ENCODE peak calls at places on chromosome 12, in five cellular contexts. One of them, this sample, is unnamed. For H3K9me3, the result is how much of the 10 kb centered on the place peaks cover.

GRCh38 chr12:53950441-53950781 is 4.3 kb upstream of the HOXC12 start:
- DNase-seq in mucosa of descending colon: no peak
- DNase-seq in Peyer's patch: no peak
- DNase-seq in lung: no peak
- DNase-seq in aorta: no peak
- DNase-seq in this sample: no peak

GRCh38 chr12:98955284-98955683 is 310.2 kb downstream of the APAF1 start:
- DNase-seq in Peyer's patch: no peak
- DNase-seq in aorta: no peak
- DNase-seq in lung: no peak
- DNase-seq in mucosa of descending colon: no peak
- DNase-seq in this sample: no peak

GRCh38 chr12:94622475-94622874 is 27.9 kb downstream of the TMCC3 start:
- DNase-seq in mucosa of descending colon: no peak
- DNase-seq in lung: no peak
- DNase-seq in aorta: no peak
- DNase-seq in Peyer's patch: no peak
- DNase-seq in this sample: no peak

GRCh38 chr12:53956251-53956887 is 1.7 kb downstream of the HOXC12 start:
- DNase-seq in aorta: no peak
- DNase-seq in lung: no peak
- DNase-seq in Peyer's patch: no peak
- DNase-seq in mucosa of descending colon: no peak
- DNase-seq in this sample: no peak

GRCh38 chr12:6074979-6075585 is 49.4 kb downstream of the VWF start:
- DNase-seq in lung: peak
- DNase-seq in Peyer's patch: peak
- DNase-seq in aorta: peak
- DNase-seq in mucosa of descending colon: no peak
- DNase-seq in this sample: no peak

GRCh38 chr12:9106610-9107541 is 8.8 kb downstream of the A2M start:
- DNase-seq in lung: no peak
- DNase-seq in aorta: no peak
- DNase-seq in Peyer's patch: no peak
- DNase-seq in mucosa of descending colon: no peak
- DNase-seq in this sample: no peak

GRCh38 chr12:124947561-124948398 is 33.3 kb upstream of the UBC start:
- DNase-seq in aorta: no peak
- DNase-seq in lung: no peak
- DNase-seq in Peyer's patch: no peak
- DNase-seq in mucosa of descending colon: no peak
- DNase-seq in this sample: no peak

GRCh38 chr12:101221301-101221700 is 11.3 kb upstream of the SLC5A8 start:
- DNase-seq in mucosa of descending colon: no peak
- DNase-seq in aorta: no peak
- DNase-seq in lung: no peak
- DNase-seq in Peyer's patch: no peak
- DNase-seq in this sample: no peak

GRCh38 chr12:44558340-44559100 is 317.6 kb downstream of the NELL2 start:
- DNase-seq in Peyer's patch: no peak
- DNase-seq in lung: no peak
- DNase-seq in mucosa of descending colon: no peak
- DNase-seq in aorta: no peak
- DNase-seq in this sample: no peak

GRCh38 chr12:3533703-3534386 is 42.8 kb downstream of the PRMT8 start:
- DNase-seq in mucosa of descending colon: no peak
- DNase-seq in lung: peak
- DNase-seq in Peyer's patch: no peak
- DNase-seq in aorta: no peak
- DNase-seq in this sample: no peak

GRCh38 chr12:85448548-85449139 is 168.6 kb downstream of the ALX1 start:
- DNase-seq in lung: no peak
- DNase-seq in mucosa of descending colon: no peak
- DNase-seq in Peyer's patch: no peak
- DNase-seq in aorta: no peak
- DNase-seq in this sample: no peak

GRCh38 chr12:120125792-120126634 is 9.5 kb upstream of the RAB35 start:
- DNase-seq in Peyer's patch: no peak
- DNase-seq in mucosa of descending colon: no peak
- DNase-seq in aorta: no peak
- DNase-seq in lung: no peak
- DNase-seq in this sample: no peak

GRCh38 chr12:75548879-75549278 is 37.5 kb upstream of the KRR1 start:
- DNase-seq in mucosa of descending colon: no peak
- DNase-seq in aorta: no peak
- DNase-seq in Peyer's patch: no peak
- DNase-seq in lung: no peak
- DNase-seq in this sample: no peak

GRCh38 chr12:65821336-65821735 is 2.9 kb upstream of the HMGA2 start:
- DNase-seq in aorta: no peak
- DNase-seq in mucosa of descending colon: no peak
- DNase-seq in Peyer's patch: no peak
- DNase-seq in lung: no peak
- DNase-seq in this sample: no peak

GRCh38 chr12:55797068-55797467 is 20.5 kb downstream of the SARNP start:
- DNase-seq in aorta: no peak
- DNase-seq in mucosa of descending colon: no peak
- DNase-seq in Peyer's patch: no peak
- DNase-seq in lung: no peak
- DNase-seq in this sample: no peak

GRCh38 chr12:110627500-110628195 is 13.7 kb downstream of the TCTN1 start:
- DNase-seq in aorta: no peak
- DNase-seq in lung: no peak
- DNase-seq in Peyer's patch: peak
- DNase-seq in mucosa of descending colon: no peak
- DNase-seq in this sample: no peak

GRCh38 chr12:41531147-41531829 is 343.2 kb downstream of the PDZRN4 start:
- DNase-seq in aorta: peak
- DNase-seq in lung: no peak
- DNase-seq in mucosa of descending colon: peak
- DNase-seq in Peyer's patch: peak
- DNase-seq in this sample: no peak

GRCh38 chr12:107594995-107595394 is 90.6 kb upstream of the PWP1 start:
- DNase-seq in lung: no peak
- DNase-seq in Peyer's patch: no peak
- DNase-seq in aorta: no peak
- DNase-seq in mucosa of descending colon: no peak
- DNase-seq in this sample: no peak

GRCh38 chr12:57772429-57773322 is at the start of gene EEF1AKMT3:
- DNase-seq in lung: no peak
- DNase-seq in Peyer's patch: peak
- DNase-seq in aorta: peak
- DNase-seq in mucosa of descending colon: peak
- DNase-seq in this sample: no peak

GRCh38 chr12:32116897-32117296 is 10.2 kb downstream of the BICD1 start:
- DNase-seq in aorta: no peak
- DNase-seq in lung: no peak
- DNase-seq in mucosa of descending colon: no peak
- DNase-seq in Peyer's patch: no peak
- DNase-seq in this sample: no peak

GRCh38 chr12:100185361-100185894 is 15.2 kb upstream of the ACTR6 start:
- DNase-seq in lung: no peak
- DNase-seq in mucosa of descending colon: no peak
- DNase-seq in aorta: no peak
- DNase-seq in Peyer's patch: no peak
- DNase-seq in this sample: no peak

GRCh38 chr12:70305794-70306193 is 60.3 kb upstream of the KCNMB4 start:
- DNase-seq in lung: no peak
- DNase-seq in aorta: no peak
- DNase-seq in Peyer's patch: no peak
- DNase-seq in mucosa of descending colon: no peak
- DNase-seq in this sample: no peak

GRCh38 chr12:93060666-93061413 is 131.7 kb upstream of the EEA1 start:
- DNase-seq in lung: no peak
- DNase-seq in Peyer's patch: no peak
- DNase-seq in aorta: no peak
- DNase-seq in mucosa of descending colon: no peak
- DNase-seq in this sample: no peak

GRCh38 chr12:89663577-89664357 is 44.9 kb downstream of the ATP2B1 start:
- DNase-seq in lung: no peak
- DNase-seq in Peyer's patch: no peak
- DNase-seq in aorta: no peak
- DNase-seq in mucosa of descending colon: no peak
- DNase-seq in this sample: no peak

GRCh38 chr12:13223176-13223806 is 26.8 kb downstream of the EMP1 start:
- DNase-seq in lung: no peak
- DNase-seq in Peyer's patch: no peak
- DNase-seq in aorta: no peak
- DNase-seq in mucosa of descending colon: no peak
- DNase-seq in this sample: no peak

GRCh38 chr12:54024581-54024980 is 3.7 kb upstream of the HOXC6 start:
- DNase-seq in aorta: no peak
- DNase-seq in Peyer's patch: no peak
- DNase-seq in lung: no peak
- DNase-seq in mucosa of descending colon: no peak
- DNase-seq in this sample: no peak

GRCh38 chr12:63922446-63922845 is 77.9 kb downstream of the SRGAP1 start:
- DNase-seq in mucosa of descending colon: no peak
- DNase-seq in lung: no peak
- DNase-seq in Peyer's patch: no peak
- DNase-seq in aorta: no peak
- DNase-seq in this sample: no peak

GRCh38 chr12:40054554-40055226 is 51.2 kb downstream of the SLC2A13 start:
- DNase-seq in Peyer's patch: no peak
- DNase-seq in lung: no peak
- DNase-seq in aorta: peak
- DNase-seq in mucosa of descending colon: no peak
- DNase-seq in this sample: no peak

DNA sequence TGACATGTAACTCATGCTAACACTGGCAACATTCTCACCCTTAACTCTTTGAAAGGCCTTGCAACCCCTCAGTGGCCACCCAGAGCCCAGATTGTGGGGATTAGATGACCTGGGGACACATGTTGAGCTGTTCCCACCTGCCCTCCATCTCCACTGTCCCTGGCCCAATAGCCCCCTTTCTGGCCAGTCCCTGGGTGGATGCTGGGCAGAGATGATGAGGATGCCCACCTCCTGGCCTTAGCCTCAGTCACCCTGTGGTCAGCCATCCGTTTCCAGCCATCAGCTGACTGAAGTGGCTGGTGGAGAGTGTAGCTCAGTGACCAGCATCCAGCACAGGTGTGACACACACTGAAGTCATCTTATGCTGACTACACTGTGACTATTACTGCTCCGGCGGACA is 4.7 kb downstream of the ANHX start:
- DNase-seq in Peyer's patch: no peak
- DNase-seq in lung: no peak
- DNase-seq in aorta: no peak
- DNase-seq in mucosa of descending colon: no peak
- DNase-seq in this sample: no peak
- H3K9me3 ChIP-seq in Peyer's patch: under half
- H3K9me3 ChIP-seq in lung: under half
- H3K9me3 ChIP-seq in aorta: under half
- H3K9me3 ChIP-seq in mucosa of descending colon: under half
- H3K9me3 ChIP-seq in this sample: under half

DNA sequence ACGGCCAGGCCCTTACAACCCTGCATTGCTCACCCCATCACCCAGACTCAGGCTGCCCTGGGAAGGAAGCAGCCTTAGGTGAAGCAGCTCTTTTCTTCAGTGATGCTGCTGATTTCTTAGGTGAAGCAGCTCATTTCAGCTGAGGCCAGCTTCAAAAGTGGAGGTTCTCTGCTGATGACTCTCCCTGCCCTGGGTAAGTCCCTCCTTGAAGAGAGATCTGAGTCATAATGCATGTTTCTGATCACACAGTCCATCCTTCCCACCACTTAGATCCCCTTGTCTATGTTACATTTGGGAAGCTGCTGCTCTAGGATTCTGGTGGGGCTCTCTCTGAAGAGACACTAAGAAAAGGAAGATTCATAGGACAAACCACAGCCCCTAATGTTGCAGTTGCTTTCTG is 17.2 kb upstream of the ZNF140 start:
- DNase-seq in lung: no peak
- DNase-seq in Peyer's patch: no peak
- DNase-seq in mucosa of descending colon: no peak
- DNase-seq in aorta: no peak
- DNase-seq in this sample: no peak
- H3K9me3 ChIP-seq in lung: half or more
- H3K9me3 ChIP-seq in Peyer's patch: under half
- H3K9me3 ChIP-seq in mucosa of descending colon: half or more
- H3K9me3 ChIP-seq in aorta: under half
- H3K9me3 ChIP-seq in this sample: half or more

GRCh38 chr12:47251919-47252318 is 172.2 kb upstream of the AMIGO2 start:
- DNase-seq in lung: no peak
- DNase-seq in Peyer's patch: no peak
- DNase-seq in aorta: no peak
- DNase-seq in mucosa of descending colon: no peak
- DNase-seq in this sample: no peak
- H3K9me3 ChIP-seq in lung: under half
- H3K9me3 ChIP-seq in Peyer's patch: under half
- H3K9me3 ChIP-seq in aorta: under half
- H3K9me3 ChIP-seq in mucosa of descending colon: under half
- H3K9me3 ChIP-seq in this sample: under half

GRCh38 chr12:34406996-34407300 is 384.7 kb downstream of the ALG10 start:
- DNase-seq in lung: peak
- DNase-seq in Peyer's patch: peak
- DNase-seq in aorta: peak
- DNase-seq in mucosa of descending colon: no peak
- DNase-seq in this sample: peak

GRCh38 chr12:34407813-34408212 is 385.5 kb downstream of the ALG10 start:
- DNase-seq in Peyer's patch: no peak
- DNase-seq in aorta: no peak
- DNase-seq in mucosa of descending colon: no peak
- DNase-seq in lung: no peak
- DNase-seq in this sample: no peak

GRCh38 chr12:34404377-34405285 is 382.3 kb downstream of the ALG10 start:
- DNase-seq in lung: peak
- DNase-seq in aorta: peak
- DNase-seq in mucosa of descending colon: peak
- DNase-seq in Peyer's patch: peak
- DNase-seq in this sample: peak

GRCh38 chr12:34405286-34406227 is 383.3 kb downstream of the ALG10 start:
- DNase-seq in Peyer's patch: peak
- DNase-seq in aorta: peak
- DNase-seq in mucosa of descending colon: peak
- DNase-seq in lung: peak
- DNase-seq in this sample: no peak

DNA sequence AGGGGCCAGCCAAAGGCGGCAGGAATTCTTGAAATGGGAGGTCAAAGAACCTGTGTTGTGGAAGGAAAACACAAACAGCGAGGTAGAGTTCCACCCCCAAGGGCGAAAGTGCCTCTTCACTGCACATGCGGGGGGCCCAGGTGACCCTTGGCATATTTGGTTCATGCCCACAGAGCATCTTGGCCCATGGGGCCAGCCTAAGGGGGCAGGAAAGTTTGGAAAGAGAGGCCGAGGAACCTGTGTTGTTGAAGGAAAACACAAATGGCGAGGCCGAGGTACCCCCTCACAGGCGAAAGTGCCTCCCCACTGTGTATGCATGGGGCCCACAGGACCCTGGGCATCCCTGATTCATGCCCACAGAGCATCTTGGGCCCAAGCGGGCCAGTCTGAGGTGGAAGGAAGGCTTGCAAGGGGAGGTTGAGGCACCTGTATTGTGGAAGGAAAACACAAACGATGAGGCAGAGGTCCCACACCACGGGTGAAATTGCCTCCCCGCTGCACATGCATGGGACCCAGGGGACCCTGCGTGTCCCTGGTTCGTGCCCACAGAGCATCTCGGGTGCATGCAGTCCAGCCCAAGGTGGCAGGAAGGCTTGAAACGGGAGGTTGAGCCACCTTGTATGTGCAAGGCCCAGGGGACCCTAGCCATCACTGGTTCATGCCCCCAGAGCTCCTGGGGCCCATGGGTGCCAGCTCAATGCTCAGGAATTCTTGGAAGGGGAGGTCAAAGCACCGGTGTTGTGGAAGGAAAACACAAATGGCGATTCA is 384.1 kb downstream of the ALG10 start:
- DNase-seq in mucosa of descending colon: peak
- DNase-seq in lung: no peak
- DNase-seq in aorta: peak
- DNase-seq in Peyer's patch: peak
- DNase-seq in this sample: peak
- H3K9me3 ChIP-seq in mucosa of descending colon: half or more
- H3K9me3 ChIP-seq in lung: under half
- H3K9me3 ChIP-seq in aorta: under half
- H3K9me3 ChIP-seq in Peyer's patch: under half
- H3K9me3 ChIP-seq in this sample: under half

This sample was measured in T-helper 17 cell.